ENCODE peak calls at places on chromosomes 4 and X, in ten cellular contexts. I, U, Q, M, F, B, W, H, K and T are unnamed samples.

GRCh38 chr4:76781698-76782595 is 116.0 kb downstream of the SOWAHB start:
- DNase-seq in I (no peak), U (no peak), Q (peak; percentile 99), M (no peak), F (no peak), B (no peak), W (peak; percentile 93), H (no peak), K (peak; percentile 99), T (no peak)

GRCh38 chr4:19693949-19694597 is 557.6 kb upstream of the SLIT2 start:
- DNase-seq in I (peak; percentile 21), U (no peak), Q (no peak), M (no peak), F (no peak), B (no peak), W (no peak), H (peak; percentile 34), K (no peak), T (no peak)

GRCh38 chr4:60201052-60201673 is 999.0 kb upstream of the ADGRL3 start:
- DNase-seq in I (peak; percentile 76), U (no peak), Q (peak; percentile 35), M (no peak), F (no peak), B (no peak), W (peak; percentile 22), H (peak; percentile 73), K (peak; percentile 14), T (peak; percentile 34)

GRCh38 chrX:41090568-41091238 is 5.5 kb downstream of the USP9X start:
- DNase-seq in I (no peak), U (no peak), Q (no peak), M (no peak), F (no peak), B (no peak), W (no peak), H (no peak), K (no peak), T (no peak)

GRCh38 chrX:31355206-31355955 is 283.5 kb upstream of the FTHL17 start:
- DNase-seq in I (no peak), U (no peak), Q (no peak), M (no peak), F (no peak), B (no peak), W (no peak), H (no peak), K (no peak), T (no peak)

GRCh38 chrX:119067023-119067739 is 5.6 kb upstream of the CT47C1 start:
- DNase-seq in I (peak; percentile 64), U (no peak), Q (peak; percentile 21), M (no peak), F (no peak), B (peak; percentile 46), W (peak; percentile 54), H (peak; percentile 50), K (peak; percentile 7), T (peak; percentile 63)

GRCh38 chr4:36549992-36550391 is 268.6 kb downstream of the DTHD1 start:
- DNase-seq in I (no peak), U (no peak), Q (no peak), M (no peak), F (no peak), B (no peak), W (no peak), H (no peak), K (no peak), T (no peak)

GRCh38 chr4:109209647-109210046 is 92.8 kb downstream of the COL25A1 start:
- DNase-seq in I (no peak), U (no peak), Q (no peak), M (no peak), F (no peak), B (no peak), W (no peak), H (no peak), K (no peak), T (no peak)

GRCh38 chr4:153242848-153243324 is 38.6 kb downstream of the TRIM2 start:
- DNase-seq in I (no peak), U (no peak), Q (no peak), M (no peak), F (peak; percentile 62), B (no peak), W (no peak), H (no peak), K (no peak), T (no peak)

GRCh38 chr4:153244969-153245368 is 40.7 kb downstream of the TRIM2 start:
- DNase-seq in I (no peak), U (no peak), Q (no peak), M (no peak), F (no peak), B (no peak), W (no peak), H (no peak), K (no peak), T (no peak)

GRCh38 chr4:153241295-153241694 is 37.1 kb downstream of the TRIM2 start:
- DNase-seq in I (peak; percentile 16), U (no peak), Q (no peak), M (no peak), F (peak; percentile 21), B (no peak), W (no peak), H (no peak), K (no peak), T (no peak)

GRCh38 chr4:153243464-153243863 is 39.2 kb downstream of the TRIM2 start:
- DNase-seq in I (no peak), U (no peak), Q (no peak), M (no peak), F (no peak), B (no peak), W (no peak), H (no peak), K (no peak), T (no peak)

DNA sequence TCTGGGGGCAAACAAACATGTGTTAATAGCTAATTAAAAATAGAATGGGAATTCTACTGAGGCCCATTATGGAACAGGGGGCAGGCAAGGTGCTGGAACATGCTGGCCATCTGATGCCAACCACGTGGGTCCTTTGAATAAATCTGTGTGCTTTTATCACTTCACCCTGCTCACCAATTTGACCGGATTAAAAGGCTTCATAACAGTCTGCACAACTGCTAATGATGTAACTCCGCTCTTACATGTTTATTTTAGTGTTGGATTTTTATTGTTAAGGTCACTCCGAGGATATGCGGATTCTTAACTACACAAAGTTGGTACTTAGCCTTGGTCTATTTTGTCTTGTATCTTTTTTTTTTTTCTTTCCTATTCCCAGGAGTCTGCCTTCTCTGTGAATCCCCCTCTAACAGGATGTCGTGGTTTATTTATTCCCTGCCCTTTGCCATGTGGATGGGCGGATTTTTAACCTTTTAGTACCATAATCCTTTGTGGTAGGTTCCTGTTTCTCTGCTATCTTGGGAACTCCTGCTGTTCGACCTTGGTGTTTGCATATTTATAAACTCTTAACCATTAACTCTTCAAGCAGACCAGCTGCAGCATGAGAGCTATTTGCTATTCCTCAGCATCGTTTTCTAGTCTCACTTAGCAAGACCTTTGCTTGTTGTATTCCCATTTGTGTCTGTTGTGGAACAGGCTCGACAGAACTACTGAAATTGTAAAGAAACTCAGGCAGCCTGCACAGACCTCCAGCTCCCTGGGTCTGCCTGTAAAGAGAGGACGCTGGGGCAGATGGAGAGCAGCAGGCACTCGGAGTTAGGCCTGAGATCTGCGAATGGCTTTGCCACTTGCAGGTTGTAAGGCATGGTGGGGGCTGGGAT is 38.0 kb downstream of the TRIM2 start:
- DNase-seq in I (peak; percentile 42), U (no peak), Q (no peak), M (no peak), F (peak; percentile 17), B (no peak), W (no peak), H (no peak), K (no peak), T (no peak)
- TF ChIP-seq CTCF in I (no peak), U (no peak), Q (no peak), M (no peak), F (no peak), B (no peak), W (no peak), H (no peak), K (no peak), T (no peak)

DNA sequence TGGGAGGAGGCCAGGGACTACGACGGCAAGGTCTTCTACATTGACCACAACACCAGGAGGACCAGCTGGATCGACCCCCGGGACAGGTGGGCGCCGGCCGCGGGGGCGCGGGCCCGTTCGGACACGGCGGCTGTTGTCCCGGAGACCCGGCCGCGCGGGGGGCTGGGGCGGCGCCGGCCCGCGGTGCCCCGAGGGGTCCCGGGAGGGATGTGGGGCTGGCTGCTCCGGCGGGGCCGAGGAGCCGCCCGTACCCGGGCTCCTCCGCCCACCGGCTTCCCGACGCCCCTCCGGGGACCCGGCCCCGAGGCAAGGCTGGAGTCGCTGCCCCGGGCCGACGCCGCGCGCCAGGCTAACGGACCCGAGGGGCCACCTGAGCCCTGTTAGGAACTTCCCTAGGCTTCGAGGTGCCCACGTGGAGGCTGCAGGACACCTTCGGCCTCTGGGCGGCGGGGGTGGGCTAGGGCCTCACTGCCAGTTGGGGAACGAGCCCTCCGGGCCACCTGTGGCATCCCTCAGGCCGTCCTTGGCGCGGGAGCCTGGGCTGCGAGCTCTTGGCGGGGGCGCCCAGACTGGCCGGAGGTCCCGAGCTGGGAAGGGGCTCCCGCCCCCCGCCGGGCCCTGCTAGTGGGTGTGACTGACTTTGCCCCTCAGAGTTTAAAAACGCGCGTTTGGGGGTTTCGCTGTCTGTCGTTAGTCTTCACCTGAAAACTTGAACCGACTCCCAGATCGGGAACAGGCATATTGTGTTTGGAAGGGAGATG is 660 bp downstream of the WWC2 start:
- DNase-seq in I (peak; percentile 89), U (peak; percentile 82), Q (no peak), M (no peak), F (peak; percentile 88), B (peak; percentile 38), W (no peak), H (peak; percentile 69), K (no peak), T (peak; percentile 65)
- TF ChIP-seq CTCF in I (peak; percentile 22), U (peak; percentile 21), Q (no peak), M (no peak), F (no peak), B (no peak), W (peak; percentile 28), H (no peak), K (no peak), T (no peak)

GRCh38 chr4:788006-788635 is 37.8 kb downstream of the CPLX1 start:
- DNase-seq in I (no peak), U (no peak), Q (no peak), M (no peak), F (no peak), B (no peak), W (no peak), H (no peak), K (no peak), T (no peak)

GRCh38 chr4:785332-786073 is 40.4 kb downstream of the CPLX1 start:
- DNase-seq in I (peak; percentile 90), U (no peak), Q (no peak), M (no peak), F (no peak), B (no peak), W (no peak), H (no peak), K (no peak), T (no peak)

GRCh38 chr4:786074-786741 is 39.7 kb downstream of the CPLX1 start:
- DNase-seq in I (peak; percentile 60), U (no peak), Q (no peak), M (no peak), F (no peak), B (no peak), W (no peak), H (no peak), K (no peak), T (no peak)

GRCh38 chr4:787561-787981 is 38.4 kb downstream of the CPLX1 start:
- DNase-seq in I (no peak), U (no peak), Q (no peak), M (no peak), F (no peak), B (no peak), W (no peak), H (no peak), K (no peak), T (no peak)

GRCh38 chr4:786861-787300 is 39.0 kb downstream of the CPLX1 start:
- DNase-seq in I (no peak), U (peak; percentile 67), Q (no peak), M (no peak), F (peak; percentile 87), B (no peak), W (no peak), H (no peak), K (no peak), T (peak; percentile 45)
- TF ChIP-seq CTCF in I (no peak), U (peak; percentile 19), Q (no peak), M (no peak), F (no peak), B (no peak), W (no peak), H (no peak), K (no peak), T (peak; percentile 34)

DNA sequence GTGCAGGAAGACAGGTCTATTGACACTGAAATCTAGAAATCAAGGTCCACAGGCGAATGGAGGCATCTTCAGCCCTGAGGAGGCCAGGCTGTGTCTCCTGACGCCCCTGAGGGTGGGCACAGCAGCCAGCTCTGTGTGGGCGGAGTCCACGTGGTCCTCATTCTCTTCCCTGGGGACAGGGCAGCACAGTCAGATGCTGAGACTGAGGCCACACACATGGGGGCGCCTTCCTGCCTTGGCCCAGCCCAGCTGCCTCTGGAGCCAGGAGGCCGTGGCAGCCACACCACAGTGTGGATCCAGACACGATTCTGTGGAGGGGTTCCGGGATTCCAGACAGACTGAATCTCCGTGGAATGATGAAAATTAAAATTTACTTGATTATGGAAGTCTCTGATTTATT is 20.8 kb downstream of the FGFR3 start:
- DNase-seq in I (no peak), U (no peak), Q (no peak), M (no peak), F (no peak), B (no peak), W (no peak), H (no peak), K (no peak), T (no peak)
- TF ChIP-seq CTCF in I (no peak), U (no peak), Q (no peak), M (no peak), F (no peak), B (no peak), W (no peak), H (no peak), K (no peak), T (no peak)